ENCODE peak calls at places on chromosome 19, in six cellular contexts. L, C, O, Y, S and U are unnamed samples.

GRCh38 chr19:55716531-55716930 is 21.7 kb downstream of the NLRP9 start:
- DNase-seq in S (no peak), L (no peak), C (no peak), Y (no peak), O (no peak), U (no peak)

GRCh38 chr19:49835562-49835961 is 15.4 kb upstream of the PTOV1 start:
- DNase-seq in C (no peak), Y (no peak), O (no peak), S (no peak), L (no peak), U (no peak)

GRCh38 chr19:1904385-1905070 is 671 bp upstream of the ADAT3 start:
- DNase-seq in O (no peak), C (peak), Y (no peak), L (peak), S (no peak), U (peak)

GRCh38 chr19:57708641-57709354 is at the start of gene ZNF154:
- DNase-seq in Y (peak), S (peak), C (no peak), L (no peak), O (no peak), U (peak)

GRCh38 chr19:43699506-43700367 is 16.1 kb upstream of the IRGC start:
- DNase-seq in O (no peak), C (no peak), S (peak), L (no peak), Y (no peak), U (no peak)

GRCh38 chr19:55832676-55833075 is 877 bp upstream of the NLRP11 start:
- DNase-seq in L (no peak), S (no peak), O (no peak), C (no peak), Y (no peak), U (no peak)

GRCh38 chr19:55640577-55641375 is at the start of gene ZNF580:
- DNase-seq in Y (no peak), L (no peak), S (peak), O (peak), C (no peak), U (peak)

GRCh38 chr19:1122972-1123363 is 19.2 kb downstream of the GPX4 start:
- DNase-seq in Y (no peak), C (no peak), S (no peak), L (peak), O (no peak), U (no peak)

GRCh38 chr19:56114711-56115110 is 6.4 kb downstream of the ZNF787 start:
- DNase-seq in S (no peak), Y (no peak), L (no peak), C (no peak), O (no peak), U (no peak)

GRCh38 chr19:38319421-38320258 is at the start of gene KCNK6:
- DNase-seq in O (peak), Y (no peak), S (peak), L (peak), C (no peak), U (peak)

GRCh38 chr19:4971424-4971793 is 2.5 kb downstream of the KDM4B start:
- DNase-seq in Y (no peak), C (no peak), O (peak), L (peak), S (no peak), U (no peak)

GRCh38 chr19:51473009-51473707 is 5.2 kb upstream of the CEACAM18 start:
- DNase-seq in S (peak), O (peak), L (peak), C (peak), Y (peak), U (peak)

GRCh38 chr19:51480590-51480989 is 2.3 kb downstream of the CEACAM18 start:
- DNase-seq in Y (no peak), L (peak), O (no peak), S (no peak), C (no peak), U (no peak)

GRCh38 chr19:17796013-17796837 is 1.3 kb downstream of the B3GNT3 start:
- DNase-seq in Y (no peak), O (no peak), S (no peak), L (no peak), C (no peak), U (no peak)

GRCh38 chr19:55373318-55373992 is 3.2 kb upstream of the TMEM190 start:
- DNase-seq in Y (no peak), L (no peak), O (no peak), C (no peak), S (no peak), U (no peak)

GRCh38 chr19:50510121-50510670 is 795 bp downstream of the JOSD2 start:
- DNase-seq in S (no peak), O (no peak), Y (no peak), L (no peak), C (no peak), U (no peak)